ENCODE peak calls at places on chromosome 10, in six cellular contexts. F is HEK293T, U is A673, K is NCI-H774, I is NCI-H1092, R is NCI-H1105 treated with DMSO at 0.1 percent for 48 hours. Y is an unnamed sample.

GRCh38 chr10:124224331-124225028 is 131.1 kb upstream of the CHST15 start:
- DNase-seq in I (no peak), U (no peak), F (no peak), R (no peak), K (no peak), Y (no peak)

GRCh38 chr10:54909165-54909564 is 108.1 kb upstream of the PCDH15 start:
- DNase-seq in I (no peak), F (no peak), R (no peak), K (no peak), U (no peak), Y (no peak)

GRCh38 chr10:47288236-47288635 is 11.8 kb upstream of the GDF10 start:
- DNase-seq in U (no peak), R (no peak), F (no peak), I (no peak), K (no peak), Y (no peak)

GRCh38 chr10:16470747-16471146 is 33.9 kb downstream of the PTER start:
- DNase-seq in K (no peak), F (no peak), R (no peak), I (no peak), U (no peak), Y (no peak)

GRCh38 chr10:71093531-71093930 is 118.8 kb upstream of the UNC5B start:
- DNase-seq in R (no peak), F (no peak), U (no peak), K (no peak), I (no peak), Y (no peak)

GRCh38 chr10:94186722-94187121 is 176.0 kb downstream of the NOC3L start:
- DNase-seq in R (peak), U (no peak), I (no peak), K (no peak), F (no peak), Y (no peak)

GRCh38 chr10:640673-641045 is 48.8 kb downstream of the DIP2C start:
- DNase-seq in I (no peak), R (no peak), U (no peak), K (no peak), F (no peak), Y (no peak)

GRCh38 chr10:126387931-126388911 is at the start of gene ADAM12:
- DNase-seq in U (peak), F (no peak), I (no peak), K (no peak), R (no peak), Y (peak)

GRCh38 chr10:12241810-12242529 is 46.0 kb downstream of the CDC123 start:
- DNase-seq in K (no peak), F (no peak), R (no peak), U (peak), I (no peak), Y (no peak)

GRCh38 chr10:49568235-49568634 is 29.3 kb upstream of the ERCC6 start:
- DNase-seq in U (no peak), K (no peak), F (no peak), R (no peak), I (no peak), Y (no peak)

GRCh38 chr10:1508096-1508495 is 229.2 kb downstream of the ADARB2 start:
- DNase-seq in K (no peak), I (no peak), F (no peak), U (no peak), R (no peak), Y (no peak)

GRCh38 chr10:84429926-84430520 is 101.6 kb downstream of the CCSER2 start:
- DNase-seq in U (peak), K (no peak), I (no peak), R (peak), F (peak), Y (peak)

GRCh38 chr10:84352251-84352842 is 24.0 kb downstream of the CCSER2 start:
- DNase-seq in U (peak), K (no peak), R (peak), F (peak), I (peak), Y (peak)

GRCh38 chr10:96377816-96378294 is 19.1 kb upstream of the OPALIN start:
- DNase-seq in I (no peak), F (no peak), R (no peak), U (no peak), K (no peak), Y (peak)

GRCh38 chr10:37871143-37871542 is 13.7 kb upstream of the ZNF248 start:
- DNase-seq in K (no peak), F (no peak), R (no peak), U (no peak), I (no peak), Y (no peak)

GRCh38 chr10:119502214-119502613 is 40.3 kb downstream of the RGS10 start:
- DNase-seq in K (no peak), I (no peak), U (no peak), R (no peak), F (no peak), Y (peak)

GRCh38 chr10:31799181-31799580 is 129.4 kb downstream of the ARHGAP12 start:
- DNase-seq in K (no peak), F (no peak), U (no peak), R (no peak), I (no peak), Y (no peak)

GRCh38 chr10:28367419-28367818 is 64.6 kb upstream of the MPP7 start:
- DNase-seq in K (no peak), U (no peak), I (no peak), R (no peak), F (no peak), Y (no peak)

GRCh38 chr10:131096031-131096430 is 215.5 kb downstream of the TCERG1L start:
- DNase-seq in U (no peak), R (no peak), I (no peak), F (no peak), K (no peak), Y (no peak)

GRCh38 chr10:1159131-1160061 is 103.2 kb downstream of the WDR37 start:
- DNase-seq in F (no peak), K (no peak), U (no peak), R (no peak), I (no peak), Y (no peak)

GRCh38 chr10:30557884-30558283 is 71.7 kb downstream of the LYZL2 start:
- DNase-seq in R (no peak), K (no peak), F (no peak), I (no peak), U (peak), Y (peak)

GRCh38 chr10:43210556-43210955 is 56.3 kb downstream of the RASGEF1A start:
- DNase-seq in U (no peak), R (no peak), I (no peak), K (no peak), F (no peak), Y (no peak)

GRCh38 chr10:121559321-121559720 is 38.9 kb downstream of the FGFR2 start:
- DNase-seq in U (no peak), R (no peak), F (no peak), I (no peak), K (no peak), Y (no peak)

GRCh38 chr10:104254493-104255243 is at the start of gene GSTO1:
- DNase-seq in I (no peak), F (peak), K (no peak), R (no peak), U (peak), Y (peak)

GRCh38 chr10:76892766-76893479 is 744.7 kb downstream of the KCNMA1 start:
- DNase-seq in F (no peak), I (no peak), R (no peak), K (no peak), U (no peak), Y (peak)

GRCh38 chr10:6669269-6669859 is 89.3 kb upstream of the PRKCQ start:
- DNase-seq in U (peak), K (no peak), I (no peak), R (peak), F (peak), Y (peak)

GRCh38 chr10:96044686-96045085 is 1.3 kb downstream of the CCNJ start:
- DNase-seq in U (peak), R (no peak), I (no peak), F (peak), K (no peak), Y (peak)

GRCh38 chr10:546971-547590 is 142.4 kb downstream of the DIP2C start:
- DNase-seq in F (no peak), U (peak), R (no peak), K (no peak), I (no peak), Y (peak)

GRCh38 chr10:33327750-33328149 is 6.7 kb downstream of the NRP1 start:
- DNase-seq in K (no peak), F (no peak), R (no peak), U (peak), I (no peak), Y (peak)

GRCh38 chr10:5814110-5815107 is 1.2 kb upstream of the GDI2 start:
- DNase-seq in K (no peak), U (peak), I (peak), R (peak), F (no peak), Y (no peak)

GRCh38 chr10:4810093-4810492 is 15.9 kb upstream of the AKR1E2 start:
- DNase-seq in K (no peak), U (no peak), R (no peak), F (no peak), I (no peak), Y (no peak)

GRCh38 chr10:16612148-16612742 is 90.6 kb upstream of the C1QL3 start:
- DNase-seq in U (peak), I (no peak), F (peak), R (no peak), K (no peak), Y (peak)

GRCh38 chr10:119541459-119542356 is 811 bp downstream of the RGS10 start:
- DNase-seq in R (no peak), U (no peak), K (no peak), F (no peak), I (no peak), Y (no peak)

GRCh38 chr10:104350146-104350635 is 3.4 kb upstream of the CFAP58 start:
- DNase-seq in K (peak), F (peak), U (peak), I (no peak), R (peak), Y (peak)

GRCh38 chr10:74156919-74157289 is 5.9 kb downstream of the ADK start:
- DNase-seq in R (no peak), F (no peak), I (no peak), U (no peak), K (no peak), Y (no peak)

GRCh38 chr10:87504307-87504666 is 406 bp upstream of the MINPP1 start:
- DNase-seq in R (no peak), I (no peak), K (no peak), U (no peak), F (no peak), Y (no peak)

GRCh38 chr10:14648936-14649335 is 125.8 kb downstream of the FAM107B start:
- DNase-seq in K (no peak), R (no peak), U (no peak), I (no peak), F (no peak), Y (no peak)

Y was measured in mesendoderm.